ENCODE peak calls at places on chromosomes 2 and 18, in seven cellular contexts. B is endodermal cell, L is IMR-90, Q is keratinocyte, I is dorsolateral prefrontal cortex, M is uterus, A is left ventricle myocardium inferior. O is an unnamed sample.
A peak's percentile ranks its signal among the peaks of the same experiment; 100 is the strongest.

GRCh38 chr18:10128906-10129305 is 215.1 kb downstream of the VAPA start:
- DNase-seq in B (no peak), L (no peak), Q (no peak), I (no peak), M (no peak), A (no peak), O (peak; percentile 52)

GRCh38 chr2:40279001-40279400 is 172.9 kb downstream of the SLC8A1 start:
- DNase-seq in B (no peak), L (peak; percentile 24), Q (no peak), I (no peak), M (no peak), A (no peak), O (peak; percentile 44)

GRCh38 chr2:98872526-98872925 is 63.5 kb downstream of the CRACDL start:
- DNase-seq in B (no peak), L (no peak), Q (no peak), I (no peak), M (no peak), A (no peak), O (no peak)

GRCh38 chr18:58501033-58501432 is 127.9 kb downstream of the ALPK2 start:
- DNase-seq in B (no peak), L (no peak), Q (no peak), I (no peak), M (no peak), A (no peak), O (no peak)

GRCh38 chr18:34933880-34934689 is 107.1 kb upstream of the MAPRE2 start:
- DNase-seq in B (no peak), L (peak; percentile 31), Q (no peak), I (no peak), M (no peak), A (no peak), O (no peak)

GRCh38 chr2:173580869-173581268 is 226.2 kb downstream of the CDCA7 start:
- DNase-seq in B (no peak), L (no peak), Q (no peak), I (no peak), M (no peak), A (no peak), O (peak; percentile 28)

GRCh38 chr2:150425121-150425559 is 62.3 kb downstream of the RND3 start:
- DNase-seq in B (peak; percentile 86), L (peak; percentile 30), Q (no peak), I (no peak), M (no peak), A (peak; percentile 36), O (no peak)

GRCh38 chr18:58292675-58293074 is 248.6 kb downstream of the NEDD4L start:
- DNase-seq in B (no peak), L (no peak), Q (no peak), I (no peak), M (no peak), A (no peak), O (no peak)

GRCh38 chr18:59906203-59906602 is 6.4 kb downstream of the PMAIP1 start:
- DNase-seq in B (no peak), L (no peak), Q (no peak), I (no peak), M (no peak), A (no peak), O (no peak)

GRCh38 chr2:152925540-152926448 is 207.4 kb downstream of the ARL6IP6 start:
- DNase-seq in B (peak; percentile 95), L (no peak), Q (peak; percentile 49), I (peak; percentile 51), M (peak; percentile 62), A (no peak), O (peak; percentile 37)

GRCh38 chr2:71853858-71854257 is 293.8 kb downstream of the CYP26B1 start:
- DNase-seq in B (peak; percentile 21), L (no peak), Q (no peak), I (no peak), M (no peak), A (no peak), O (no peak)

GRCh38 chr2:216425008-216425780 is 12.9 kb downstream of the SMARCAL1 start:
- DNase-seq in B (no peak), L (no peak), Q (no peak), I (no peak), M (no peak), A (no peak), O (no peak)
- TF ChIP-seq CTCF in B (no peak), L (no peak), Q (no peak), I (no peak), M (no peak), A (no peak), O (no peak)

GRCh38 chr2:237732790-237733349 is 65.7 kb upstream of the RBM44 start:
- DNase-seq in B (peak; percentile 65), L (no peak), Q (no peak), I (no peak), M (peak; percentile 57), A (peak; percentile 73), O (no peak)

GRCh38 chr2:237734905-237735623 is 63.5 kb upstream of the RBM44 start:
- DNase-seq in B (no peak), L (no peak), Q (no peak), I (no peak), M (no peak), A (no peak), O (no peak)

GRCh38 chr2:237735762-237736161 is 62.8 kb upstream of the RBM44 start:
- DNase-seq in B (no peak), L (no peak), Q (no peak), I (no peak), M (no peak), A (no peak), O (no peak)

GRCh38 chr2:237732070-237732469 is 66.5 kb upstream of the RBM44 start:
- DNase-seq in B (peak; percentile 48), L (no peak), Q (no peak), I (no peak), M (no peak), A (no peak), O (no peak)

GRCh38 chr2:237733677-237734300 is 64.8 kb upstream of the RBM44 start:
- DNase-seq in B (peak; percentile 82), L (no peak), Q (no peak), I (no peak), M (no peak), A (no peak), O (no peak)
- H3K4me3 ChIP-seq in B (no peak overlapping the region), L (no peak overlapping the region), Q (no peak overlapping the region), I (no peak overlapping the region), M (no peak overlapping the region), A (peak overlapping the region; percentile 44), O (no peak overlapping the region)

GRCh38 chr2:79935771-79936657 is 368.5 kb downstream of the LRRTM1 start:
- DNase-seq in B (peak; percentile 85), L (peak; percentile 84), Q (no peak), I (peak; percentile 65), M (no peak), A (peak; percentile 14), O (peak; percentile 75)
- TF ChIP-seq CTCF in B (peak; percentile 86), L (peak; percentile 94), Q (peak; percentile 72), I (peak; percentile 77), M (peak; percentile 19), A (peak; percentile 63), O (peak; percentile 84)

GRCh38 chr2:36589230-36589630 is 8.7 kb downstream of the FEZ2 start:
- DNase-seq in B (no peak), L (no peak), Q (no peak), I (no peak), M (no peak), A (no peak), O (no peak)

GRCh38 chr2:36587556-36587955 is 10.4 kb downstream of the FEZ2 start:
- DNase-seq in B (no peak), L (peak; percentile 62), Q (no peak), I (no peak), M (no peak), A (no peak), O (no peak)

GRCh38 chr2:36586672-36587071 is 11.3 kb downstream of the FEZ2 start:
- DNase-seq in B (no peak), L (no peak), Q (no peak), I (no peak), M (no peak), A (no peak), O (no peak)

GRCh38 chr2:36584148-36584794 is 13.7 kb downstream of the FEZ2 start:
- DNase-seq in B (no peak), L (no peak), Q (no peak), I (no peak), M (no peak), A (no peak), O (no peak)

GRCh38 chr2:36587091-36587490 is 10.9 kb downstream of the FEZ2 start:
- DNase-seq in B (no peak), L (no peak), Q (no peak), I (no peak), M (no peak), A (no peak), O (no peak)
- H3K4me3 ChIP-seq in B (no peak overlapping the region), L (no peak overlapping the region), Q (no peak overlapping the region), I (no peak overlapping the region), M (no peak overlapping the region), A (no peak overlapping the region), O (no peak overlapping the region)

O was measured in AG10803.